ENCODE peak calls at places on chromosome 14, in four cellular contexts. C is K562, B is HepG2, H is GM12878. Y is an unnamed sample.

GRCh38 chr14:60090864-60091519 is 731 bp upstream of the PCNX4 start:
- DNase-seq in H (no peak), B (no peak), C (peak), Y (peak)

GRCh38 chr14:67502867-67503266 is 14.3 kb upstream of the TMEM229B start:
- DNase-seq in H (no peak), B (no peak), C (no peak), Y (no peak)

GRCh38 chr14:39212034-39212433 is 21.7 kb upstream of the MIA2 start:
- DNase-seq in C (no peak), H (no peak), B (no peak), Y (no peak)

GRCh38 chr14:96805906-96806305 is 8.7 kb downstream of the VRK1 start:
- DNase-seq in C (no peak), B (no peak), H (no peak), Y (no peak)

GRCh38 chr14:28121512-28122297 is 644.9 kb upstream of the FOXG1 start:
- DNase-seq in B (no peak), C (no peak), H (no peak), Y (no peak)

GRCh38 chr14:46063872-46064271 is 587.7 kb downstream of the RPL10L start:
- DNase-seq in C (no peak), H (no peak), B (no peak), Y (peak)

GRCh38 chr14:99454246-99454645 is 26.4 kb downstream of the SETD3 start:
- DNase-seq in B (no peak), C (peak), H (no peak), Y (no peak)

GRCh38 chr14:55446127-55446736 is 5.8 kb upstream of the TBPL2 start:
- DNase-seq in C (peak), B (peak), H (no peak), Y (peak)

GRCh38 chr14:55221186-55221585 is 29.8 kb upstream of the DLGAP5 start:
- DNase-seq in B (no peak), H (no peak), C (no peak), Y (no peak)

GRCh38 chr14:77123381-77124344 is 17.9 kb downstream of the ZDHHC22 start:
- DNase-seq in B (no peak), C (no peak), H (no peak), Y (no peak)

GRCh38 chr14:88628033-88628432 is 65.2 kb downstream of the ZC3H14 start:
- DNase-seq in H (no peak), C (no peak), B (no peak), Y (no peak)

GRCh38 chr14:97301931-97302559 is 504.9 kb downstream of the VRK1 start:
- DNase-seq in B (no peak), H (no peak), C (no peak), Y (no peak)

GRCh38 chr14:76456200-76456599 is 80.3 kb downstream of the ESRRB start:
- DNase-seq in H (peak), B (peak), C (peak), Y (peak)

GRCh38 chr14:87896393-87897380 is 96.3 kb downstream of the GALC start:
- DNase-seq in C (peak), H (no peak), B (peak), Y (peak)

GRCh38 chr14:99552572-99553216 is 51.3 kb downstream of the CCDC85C start:
- DNase-seq in H (no peak), C (no peak), B (peak), Y (no peak)

GRCh38 chr14:54676822-54677708 is 110.1 kb downstream of the SAMD4A start:
- DNase-seq in H (no peak), B (no peak), C (no peak), Y (peak)

GRCh38 chr14:85250369-85250768 is 279.6 kb upstream of the FLRT2 start:
- DNase-seq in H (no peak), C (no peak), B (no peak), Y (peak)

GRCh38 chr14:64937176-64937820 is 5.2 kb downstream of the GPX2 start:
- DNase-seq in H (no peak), B (no peak), C (no peak), Y (no peak)

GRCh38 chr14:99758121-99758871 is 34.9 kb upstream of the EML1 start:
- DNase-seq in C (no peak), H (no peak), B (no peak), Y (no peak)

GRCh38 chr14:31291210-31291609 is 83.6 kb upstream of the HECTD1 start:
- DNase-seq in C (no peak), H (no peak), B (no peak), Y (no peak)

GRCh38 chr14:39265032-39265431 is 31.3 kb downstream of the MIA2 start:
- DNase-seq in C (no peak), B (no peak), H (no peak), Y (no peak)

GRCh38 chr14:76123426-76124095 is 28.2 kb upstream of the GPATCH2L start:
- DNase-seq in B (no peak), C (no peak), H (no peak), Y (no peak)

GRCh38 chr14:20460458-20461229 is 590 bp downstream of the PIP4P1 start:
- DNase-seq in H (peak), B (no peak), C (peak), Y (no peak)

GRCh38 chr14:55749201-55749812 is 169.3 kb downstream of the KTN1 start:
- DNase-seq in H (no peak), B (no peak), C (no peak), Y (no peak)

DNA sequence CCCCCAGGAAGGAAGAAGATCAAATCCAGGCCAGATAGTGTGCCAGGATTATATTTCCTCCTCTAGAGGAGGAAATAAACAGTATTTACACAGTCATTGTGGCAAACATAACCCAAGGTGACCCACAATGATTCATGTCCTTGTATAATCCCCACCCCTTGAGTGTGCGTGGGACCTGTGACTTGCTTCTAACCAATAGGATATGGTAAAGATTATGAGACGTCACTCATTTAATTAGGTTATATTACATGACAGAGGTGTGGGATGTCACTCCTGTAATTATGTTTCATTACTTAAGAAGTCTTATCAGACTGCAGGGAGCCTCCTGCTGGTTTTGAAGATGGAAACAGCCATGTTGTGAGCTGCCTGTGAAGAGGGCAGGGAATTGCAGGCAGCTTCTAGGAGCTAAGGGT is 12.2 kb upstream of the CATSPERB start:
- DNase-seq in H (no peak), B (no peak), C (no peak), Y (no peak)
- TF ChIP-seq MXI1 in H (no peak), B (no peak), C (no peak), Y (no peak)

DNA sequence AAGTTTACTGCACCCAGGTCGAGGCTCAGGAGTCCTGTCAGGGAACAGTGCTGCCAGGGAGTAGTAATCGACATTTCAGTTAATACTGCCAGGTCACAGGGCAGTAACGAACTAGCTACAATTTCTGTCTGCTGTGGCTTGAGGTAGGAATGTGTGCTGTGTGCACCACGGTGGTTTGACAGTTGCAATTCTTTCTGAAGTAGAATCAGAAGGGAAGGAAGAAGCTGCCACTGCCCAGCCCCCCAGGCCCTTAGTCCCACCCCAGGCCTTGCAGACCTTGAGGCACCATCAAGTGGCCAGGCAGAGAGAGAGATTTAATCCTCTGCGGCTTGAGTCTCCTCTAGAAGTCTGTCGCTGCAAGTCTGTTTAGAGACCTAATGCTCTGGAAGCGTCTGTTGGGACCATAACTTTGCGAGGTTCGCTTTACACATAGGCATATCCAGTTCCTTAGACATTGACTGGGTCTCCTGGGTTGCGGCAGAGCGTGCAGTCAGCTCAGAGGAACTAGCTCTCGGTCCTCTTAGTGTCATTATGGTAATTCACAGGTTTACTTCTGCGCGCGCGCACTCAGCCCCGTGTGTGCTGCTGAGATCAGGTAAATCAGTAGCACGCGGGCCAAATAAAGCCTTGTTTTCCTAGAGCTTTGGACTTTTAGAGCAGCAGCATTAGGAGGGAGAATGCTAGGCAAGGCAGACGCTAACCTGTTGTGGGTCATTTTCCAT is 9.8 kb downstream of the NKX2-1 start:
- DNase-seq in B (no peak), C (no peak), H (no peak), Y (peak)
- TF ChIP-seq CHD2 in B (no peak), C (no peak), H (no peak), Y (no peak)

GRCh38 chr14:70934084-70934483 is 26.8 kb downstream of the PCNX1 start:
- DNase-seq in H (no peak), C (no peak), B (no peak), Y (no peak)
- TF ChIP-seq MXI1 in H (no peak), C (no peak), B (no peak), Y (no peak)

GRCh38 chr14:69997849-69998248 is 118.6 kb downstream of the SMOC1 start:
- DNase-seq in C (no peak), H (no peak), B (peak), Y (no peak)
- TF ChIP-seq CHD2 in C (no peak), H (no peak), B (no peak), Y (no peak)

GRCh38 chr14:91354979-91355685 is 62.5 kb downstream of the CCDC88C start:
- DNase-seq in H (no peak), B (no peak), C (peak), Y (peak)
- TF ChIP-seq MXI1 in H (peak), B (no peak), C (no peak), Y (no peak)

DNA sequence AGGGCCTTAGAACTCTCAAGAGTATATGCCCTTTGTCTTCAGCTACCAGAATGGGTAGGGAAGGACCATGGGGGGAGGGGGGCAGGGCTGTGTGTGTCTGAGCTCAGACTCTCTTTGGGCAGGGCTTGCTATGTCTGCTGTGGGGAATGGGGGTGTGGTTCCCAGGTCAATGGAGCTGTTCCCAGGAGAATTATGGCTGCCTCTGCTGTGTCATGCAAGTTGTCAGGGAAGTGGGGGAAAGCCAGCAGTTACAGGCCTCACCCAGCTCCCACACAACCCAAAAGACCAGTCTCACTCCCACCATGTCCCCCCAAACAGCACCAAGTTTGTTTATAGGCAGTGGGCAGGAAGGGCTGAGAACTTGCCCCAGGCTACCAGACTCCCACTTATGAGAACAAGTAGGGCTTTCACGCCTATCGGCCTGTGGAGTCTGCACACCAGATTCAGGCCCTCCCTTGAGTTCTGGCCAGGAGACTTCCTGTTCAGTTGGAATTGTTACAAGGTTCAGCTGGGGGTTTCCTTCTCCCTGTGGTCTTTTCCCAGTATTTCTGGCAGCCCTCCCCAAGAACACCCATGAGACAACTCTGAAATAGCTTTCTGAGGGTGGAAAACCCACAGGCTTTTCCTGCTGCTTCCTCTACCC is 6.1 kb upstream of the SERPINA11 start:
- DNase-seq in B (no peak), H (no peak), C (no peak), Y (no peak)
- TF ChIP-seq CHD2 in B (no peak), H (no peak), C (no peak), Y (no peak)

DNA sequence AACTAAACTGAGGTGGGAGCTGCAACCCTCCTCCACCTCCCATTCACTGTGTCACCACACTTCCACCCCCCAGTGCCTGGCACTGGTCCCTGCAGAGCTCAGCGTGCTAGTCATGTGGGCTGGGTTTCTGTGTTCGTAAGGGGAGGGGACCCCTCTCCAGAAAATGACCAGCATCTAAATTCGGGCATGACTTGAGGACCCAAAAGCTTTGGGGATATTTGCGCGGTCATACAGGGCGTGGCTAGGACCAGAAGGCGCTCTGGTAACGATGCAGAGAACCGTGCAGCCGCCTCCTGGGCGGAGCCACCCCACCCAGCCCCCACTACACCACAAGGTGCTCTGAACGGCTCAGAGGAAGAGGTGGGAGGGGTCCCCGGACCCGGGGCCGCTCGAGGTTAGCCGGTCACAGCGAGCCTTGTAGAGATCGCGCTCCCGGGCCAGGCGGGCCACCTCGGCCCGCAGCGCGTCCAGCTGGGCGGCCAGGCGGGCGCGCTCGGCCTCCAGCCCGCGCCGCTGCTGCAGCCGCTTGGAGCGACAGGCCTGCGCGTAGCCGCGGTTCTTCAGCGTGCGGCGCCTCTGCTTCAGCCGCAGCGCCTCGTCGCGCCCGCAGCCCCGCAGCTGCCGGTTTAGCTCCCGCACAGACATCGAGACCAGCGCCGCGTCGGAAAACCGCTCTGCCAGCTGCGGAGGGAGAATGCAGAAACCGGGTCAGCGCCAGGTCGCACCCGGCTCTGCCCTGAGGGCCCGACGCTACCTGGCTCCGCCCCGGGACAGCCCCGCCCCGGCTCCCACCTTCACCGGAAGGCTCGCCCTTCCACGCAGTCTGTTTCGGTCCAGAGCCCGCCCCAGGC is 9.8 kb downstream of the CPNE6 start:
- DNase-seq in C (peak), H (no peak), B (peak), Y (peak)
- TF ChIP-seq MXI1 in C (no peak), H (no peak), B (no peak), Y (no peak)

GRCh38 chr14:103310576-103311095 is 23.4 kb upstream of the EIF5 start:
- DNase-seq in H (no peak), B (no peak), C (no peak), Y (no peak)
- TF ChIP-seq CHD2 in H (no peak), B (no peak), C (no peak), Y (no peak)